ENCODE peak calls at places on chromosome 2, in five cellular contexts. H is GM10248; K is stomach; P is transverse colon; R is CD8-positive, alpha-beta T cell. A is an unnamed sample.
A peak's percentile ranks its signal among the peaks of the same experiment; 100 is the strongest.

GRCh38 chr2:150467641-150467963 is 19.9 kb downstream of the RND3 start:
- DNase-seq in H (no peak), K (no peak), P (no peak), R (no peak), A (no peak)

GRCh38 chr2:206728277-206729199 is 10.3 kb upstream of the DYTN start:
- DNase-seq in H (no peak), K (no peak), P (no peak), R (no peak), A (no peak)

GRCh38 chr2:75190271-75190990 is 8.9 kb downstream of the TACR1 start:
- DNase-seq in H (no peak), K (no peak), P (no peak), R (no peak), A (no peak)

GRCh38 chr2:24123212-24124002 is at the start of the genes FAM228B and PFN4:
- DNase-seq in H (peak; percentile 95), K (peak; percentile 87), P (peak; percentile 90), R (peak; percentile 75), A (peak; percentile 18)

GRCh38 chr2:212539145-212539880 is 711 bp upstream of the ERBB4 start:
- DNase-seq in H (peak; percentile 16), K (peak; percentile 35), P (no peak), R (no peak), A (no peak)

GRCh38 chr2:127050803-127051115 is 56.2 kb downstream of the BIN1 start:
- DNase-seq in H (no peak), K (no peak), P (peak; percentile 5), R (no peak), A (no peak)

GRCh38 chr2:72293620-72294019 is 146.0 kb upstream of the CYP26B1 start:
- DNase-seq in H (no peak), K (no peak), P (no peak), R (no peak), A (no peak)

GRCh38 chr2:193843675-193844074 is 1648.9 kb upstream of the TMEFF2 start:
- DNase-seq in H (no peak), K (no peak), P (no peak), R (no peak), A (no peak)

GRCh38 chr2:31296641-31297287 is 62.8 kb downstream of the EHD3 start:
- DNase-seq in H (no peak), K (no peak), P (no peak), R (no peak), A (no peak)

GRCh38 chr2:96824079-96824870 is 8.2 kb downstream of the CNNM3 start:
- DNase-seq in H (no peak), K (no peak), P (no peak), R (no peak), A (no peak)

GRCh38 chr2:207530160-207531023 is 630 bp downstream of the CREB1 start:
- DNase-seq in H (peak; percentile 41), K (peak; percentile 54), P (peak; percentile 58), R (peak; percentile 74), A (peak; percentile 43)

GRCh38 chr2:23563673-23564617 is 179.0 kb downstream of the KLHL29 start:
- DNase-seq in H (no peak), K (no peak), P (peak; percentile 18), R (no peak), A (no peak)

GRCh38 chr2:59236723-59237122 is 995.6 kb upstream of the FANCL start:
- DNase-seq in H (no peak), K (no peak), P (no peak), R (no peak), A (no peak)

GRCh38 chr2:85712849-85713612 is 18.9 kb downstream of the GNLY start:
- DNase-seq in H (no peak), K (peak; percentile 86), P (peak; percentile 54), R (no peak), A (no peak)

GRCh38 chr2:219688560-219689445 is 61.4 kb downstream of the SLC4A3 start:
- DNase-seq in H (no peak), K (no peak), P (no peak), R (no peak), A (no peak)

DNA sequence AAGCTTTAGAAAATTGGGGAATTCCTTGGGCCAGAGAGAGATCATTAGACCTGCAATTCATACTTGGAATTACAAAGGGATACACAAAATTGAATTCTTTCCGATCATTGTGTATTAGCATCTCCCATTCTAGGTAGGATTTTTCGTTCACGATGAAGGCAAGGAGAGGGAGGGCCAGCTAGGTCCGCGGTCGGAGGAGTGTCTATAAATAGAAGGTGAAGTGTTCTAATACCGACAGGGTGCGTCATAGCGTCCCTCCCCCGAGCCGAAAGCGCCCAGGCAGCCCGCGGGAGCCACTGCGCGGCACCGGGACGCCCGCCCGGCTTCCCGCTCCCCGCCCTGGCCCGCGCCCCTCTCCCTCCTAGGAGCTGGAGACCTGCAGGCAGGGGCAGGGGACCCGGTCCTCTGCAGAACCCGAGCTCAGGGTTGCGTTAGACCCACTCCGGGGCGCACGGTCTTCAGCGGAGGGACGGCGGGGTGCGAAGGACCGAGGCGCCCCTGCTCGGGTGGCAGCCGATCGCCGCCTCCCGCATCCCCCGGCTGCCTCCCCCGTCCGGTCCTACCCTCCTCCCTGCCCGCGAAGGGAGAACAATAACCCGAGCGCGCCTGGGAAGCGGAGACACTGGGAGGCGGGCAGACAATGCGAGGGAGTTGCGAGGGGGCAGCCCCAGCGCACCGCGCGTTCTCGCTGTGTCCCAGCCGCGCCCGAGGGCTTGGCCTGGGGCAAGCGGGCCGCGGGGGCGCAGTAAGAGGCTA is 114.1 kb upstream of the SERTAD2 start:
- DNase-seq in H (peak; percentile 89), K (peak; percentile 90), P (peak; percentile 92), R (peak; percentile 81), A (peak; percentile 54)
- TF ChIP-seq CTCF in H (no peak), K (no peak), P (no peak), R (no peak), A (peak; percentile 37)

GRCh38 chr2:132877923-132878322 is 207.9 kb upstream of the LYPD1 start:
- DNase-seq in H (no peak), K (no peak), P (no peak), R (no peak), A (no peak)

GRCh38 chr2:132873738-132874137 is 203.7 kb upstream of the LYPD1 start:
- DNase-seq in H (no peak), K (no peak), P (no peak), R (no peak), A (no peak)

GRCh38 chr2:132871829-132872228 is 201.8 kb upstream of the LYPD1 start:
- DNase-seq in H (no peak), K (no peak), P (no peak), R (no peak), A (no peak)

GRCh38 chr2:132876745-132877391 is 206.9 kb upstream of the LYPD1 start:
- DNase-seq in H (no peak), K (no peak), P (no peak), R (no peak), A (no peak)

GRCh38 chr2:132875193-132875592 is 205.2 kb upstream of the LYPD1 start:
- DNase-seq in H (no peak), K (no peak), P (no peak), R (no peak), A (no peak)
- TF ChIP-seq CTCF in H (no peak), K (no peak), P (no peak), R (no peak), A (no peak)

GRCh38 chr2:240216197-240216596 is 75.7 kb upstream of the OTOS start:
- DNase-seq in H (no peak), K (no peak), P (no peak), R (no peak), A (no peak)

GRCh38 chr2:240215676-240216051 is 75.2 kb upstream of the OTOS start:
- DNase-seq in H (no peak), K (no peak), P (no peak), R (no peak), A (no peak)

GRCh38 chr2:240213226-240213475 is 72.7 kb upstream of the OTOS start:
- DNase-seq in H (no peak), K (no peak), P (no peak), R (no peak), A (no peak)

GRCh38 chr2:240213476-240214391 is 73.3 kb upstream of the OTOS start:
- DNase-seq in H (no peak), K (no peak), P (no peak), R (no peak), A (no peak)

DNA sequence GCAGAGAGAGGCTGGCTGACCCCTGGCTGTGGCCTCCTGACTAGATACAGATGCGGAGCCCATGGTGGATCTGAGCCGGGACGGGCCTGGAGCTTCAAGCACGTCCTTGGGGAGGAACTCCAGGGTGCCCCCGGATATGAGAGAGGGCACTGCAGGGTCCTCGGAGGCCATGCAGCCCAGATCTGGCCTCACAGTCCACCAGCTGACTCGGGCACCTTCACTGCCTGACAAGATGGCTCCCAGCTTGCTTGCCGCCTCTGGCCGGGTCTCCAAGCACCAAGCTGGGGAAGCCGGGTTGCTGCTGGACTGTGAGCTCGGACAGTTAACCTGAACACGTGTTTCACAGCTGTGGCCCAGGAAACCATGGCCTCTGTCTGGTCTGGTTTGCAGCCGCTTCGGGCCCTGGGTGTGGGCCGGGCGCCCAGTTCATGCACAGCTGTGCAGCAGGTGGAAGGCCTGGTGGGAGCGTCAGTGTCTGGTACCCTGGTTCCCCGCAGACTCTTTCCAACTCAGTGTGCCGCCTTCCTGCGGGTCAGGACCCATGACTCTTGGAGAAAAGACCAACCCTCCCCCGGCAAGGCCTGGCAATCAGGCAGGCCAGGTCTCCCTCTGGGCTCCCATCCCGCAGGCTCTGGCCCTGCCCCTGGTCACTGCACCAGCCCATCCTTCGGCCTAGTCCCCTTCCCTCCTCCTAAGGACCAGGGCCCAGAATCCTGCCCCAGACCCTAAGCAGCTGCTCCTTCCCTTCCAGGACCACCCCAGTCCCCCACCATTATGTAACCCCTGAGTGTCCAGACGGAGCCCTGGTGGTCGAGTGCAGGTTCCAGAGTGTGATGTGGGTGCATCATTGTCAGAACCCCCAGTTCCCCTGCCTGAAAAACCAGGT is 74.6 kb upstream of the OTOS start:
- DNase-seq in H (no peak), K (no peak), P (no peak), R (no peak), A (no peak)
- TF ChIP-seq CTCF in H (no peak), K (no peak), P (no peak), R (no peak), A (no peak)

DNA sequence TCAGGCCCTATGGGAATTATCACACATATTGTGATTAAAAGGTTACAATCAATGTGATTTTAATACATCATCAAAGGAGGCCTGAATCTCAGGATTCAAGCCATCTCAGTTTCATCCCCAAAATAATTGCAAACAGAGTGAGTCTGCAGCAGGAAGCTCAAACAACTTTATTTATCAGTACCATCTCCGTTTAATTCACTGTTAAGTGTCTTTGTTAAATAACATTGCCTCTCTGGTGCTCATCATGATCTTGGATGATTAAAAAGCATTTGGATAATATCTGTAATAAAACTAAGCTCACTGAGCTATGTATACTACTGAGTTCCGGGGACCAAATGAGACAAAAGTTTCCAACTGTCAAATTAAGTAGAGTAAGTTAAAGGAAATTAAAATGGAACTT is 817.8 kb upstream of the CNTNAP5 start:
- DNase-seq in H (no peak), K (no peak), P (no peak), R (no peak), A (no peak)
- TF ChIP-seq CTCF in H (no peak), K (no peak), P (no peak), R (no peak), A (no peak)

GRCh38 chr2:16487686-16488085 is 177.9 kb downstream of the CYRIA start:
- DNase-seq in H (no peak), K (peak; percentile 27), P (no peak), R (no peak), A (no peak)
- TF ChIP-seq CTCF in H (no peak), K (peak; percentile 38), P (peak; percentile 27), R (no peak), A (no peak)

A was measured in CD4-positive, alpha-beta T cell.